ENCODE peak calls at places on chromosome 13, in four cellular contexts. One of them, this sample, is unnamed.

GRCh38 chr13:101785858-101786257 is 333.4 kb downstream of the ITGBL1 start:
- DNase-seq in WTC11: peak
- DNase-seq in A549: peak
- DNase-seq in K562: no peak
- DNase-seq in this sample: peak

GRCh38 chr13:30404207-30404606 is 18.1 kb upstream of the UBE2L5 start:
- DNase-seq in K562: no peak
- DNase-seq in A549: no peak
- DNase-seq in WTC11: no peak
- DNase-seq in this sample: no peak

GRCh38 chr13:41952749-41953148 is 8.2 kb downstream of the VWA8 start:
- DNase-seq in WTC11: no peak
- DNase-seq in A549: no peak
- DNase-seq in K562: no peak
- DNase-seq in this sample: no peak

GRCh38 chr13:33764716-33765115 is 53.2 kb upstream of the RFC3 start:
- DNase-seq in K562: no peak
- DNase-seq in WTC11: no peak
- DNase-seq in A549: no peak
- DNase-seq in this sample: no peak

GRCh38 chr13:97340399-97340798 is 93.6 kb upstream of the RAP2A start:
- DNase-seq in K562: no peak
- DNase-seq in WTC11: no peak
- DNase-seq in A549: no peak
- DNase-seq in this sample: no peak

GRCh38 chr13:95756072-95756471 is 79.1 kb downstream of the DNAJC3 start:
- DNase-seq in K562: peak
- DNase-seq in WTC11: no peak
- DNase-seq in A549: no peak
- DNase-seq in this sample: no peak

GRCh38 chr13:109145631-109146030 is 516.2 kb downstream of the MYO16 start:
- DNase-seq in K562: peak
- DNase-seq in WTC11: no peak
- DNase-seq in A549: peak
- DNase-seq in this sample: peak

GRCh38 chr13:79401259-79402071 is 4.6 kb downstream of the RBM26 start:
- DNase-seq in A549: no peak
- DNase-seq in WTC11: no peak
- DNase-seq in K562: no peak
- DNase-seq in this sample: no peak

GRCh38 chr13:112764028-112764427 is 74.2 kb downstream of the ATP11A start:
- DNase-seq in WTC11: no peak
- DNase-seq in A549: no peak
- DNase-seq in K562: no peak
- DNase-seq in this sample: no peak

GRCh38 chr13:113117335-113117872 is 5.2 kb upstream of the F10 start:
- DNase-seq in A549: no peak
- DNase-seq in K562: no peak
- DNase-seq in WTC11: no peak
- DNase-seq in this sample: no peak

GRCh38 chr13:62512194-62513141 is 1096.8 kb upstream of the PCDH20 start:
- DNase-seq in A549: peak
- DNase-seq in WTC11: peak
- DNase-seq in K562: peak
- DNase-seq in this sample: peak

GRCh38 chr13:61777902-61778301 is 362.3 kb upstream of the PCDH20 start:
- DNase-seq in A549: no peak
- DNase-seq in K562: no peak
- DNase-seq in WTC11: no peak
- DNase-seq in this sample: no peak

GRCh38 chr13:31436478-31436877 is 236.7 kb downstream of the B3GLCT start:
- DNase-seq in K562: no peak
- DNase-seq in WTC11: no peak
- DNase-seq in A549: no peak
- DNase-seq in this sample: no peak

GRCh38 chr13:35600137-35600536 is 123.6 kb upstream of the MAB21L1 start:
- DNase-seq in WTC11: no peak
- DNase-seq in A549: no peak
- DNase-seq in K562: no peak
- DNase-seq in this sample: peak

GRCh38 chr13:23570931-23571330 is 719 bp downstream of the TNFRSF19 start:
- DNase-seq in A549: no peak
- DNase-seq in WTC11: no peak
- DNase-seq in K562: no peak
- DNase-seq in this sample: peak

GRCh38 chr13:112850273-112850672 is 118.7 kb upstream of the MCF2L start:
- DNase-seq in K562: no peak
- DNase-seq in A549: no peak
- DNase-seq in WTC11: no peak
- DNase-seq in this sample: no peak

GRCh38 chr13:36674337-36675212 is 755 bp downstream of the SERTM1 start:
- DNase-seq in WTC11: peak
- DNase-seq in A549: no peak
- DNase-seq in K562: no peak
- DNase-seq in this sample: no peak

GRCh38 chr13:19181621-19182485 is at the start of gene TUBA3C:
- DNase-seq in WTC11: no peak
- DNase-seq in A549: no peak
- DNase-seq in K562: peak
- DNase-seq in this sample: no peak

GRCh38 chr13:108096301-108096700 is 119.0 kb downstream of the LIG4 start:
- DNase-seq in K562: no peak
- DNase-seq in A549: no peak
- DNase-seq in WTC11: no peak
- DNase-seq in this sample: peak

GRCh38 chr13:35930665-35931631 is 200.2 kb downstream of the DCLK1 start:
- DNase-seq in WTC11: no peak
- DNase-seq in K562: no peak
- DNase-seq in A549: peak
- DNase-seq in this sample: no peak

GRCh38 chr13:48437381-48437780 is 24.5 kb upstream of the LPAR6 start:
- DNase-seq in K562: no peak
- DNase-seq in WTC11: no peak
- DNase-seq in A549: no peak
- DNase-seq in this sample: no peak

GRCh38 chr13:50911937-50912624 is 2.5 kb downstream of the RNASEH2B start:
- DNase-seq in A549: peak
- DNase-seq in WTC11: peak
- DNase-seq in K562: peak
- DNase-seq in this sample: peak

GRCh38 chr13:59776924-59777690 is 386.6 kb downstream of the DIAPH3 start:
- DNase-seq in WTC11: no peak
- DNase-seq in A549: no peak
- DNase-seq in K562: no peak
- DNase-seq in this sample: no peak

GRCh38 chr13:40665754-40666057 is 735 bp downstream of the FOXO1 start:
- DNase-seq in A549: no peak
- DNase-seq in WTC11: peak
- DNase-seq in K562: peak
- DNase-seq in this sample: no peak

GRCh38 chr13:50131998-50132936 is 117.0 kb downstream of the KCNRG start:
- DNase-seq in A549: no peak
- DNase-seq in WTC11: peak
- DNase-seq in K562: no peak
- DNase-seq in this sample: no peak

GRCh38 chr13:33927315-33927714 is 109.4 kb downstream of the RFC3 start:
- DNase-seq in K562: no peak
- DNase-seq in WTC11: no peak
- DNase-seq in A549: peak
- DNase-seq in this sample: no peak

GRCh38 chr13:27374650-27375049 is 49.8 kb upstream of the GTF3A start:
- DNase-seq in A549: peak
- DNase-seq in K562: peak
- DNase-seq in WTC11: peak
- DNase-seq in this sample: peak
- TF ChIP-seq NR3C1 in A549: no peak
- TF ChIP-seq NR3C1 in K562: no peak
- TF ChIP-seq NR3C1 in WTC11: no peak
- TF ChIP-seq NR3C1 in this sample: no peak

GRCh38 chr13:45119469-45119989 is 781 bp upstream of the GTF2F2 start:
- DNase-seq in K562: peak
- DNase-seq in A549: no peak
- DNase-seq in WTC11: no peak
- DNase-seq in this sample: no peak
- TF ChIP-seq NR3C1 in K562: no peak
- TF ChIP-seq NR3C1 in A549: no peak
- TF ChIP-seq NR3C1 in WTC11: no peak
- TF ChIP-seq NR3C1 in this sample: no peak

DNA sequence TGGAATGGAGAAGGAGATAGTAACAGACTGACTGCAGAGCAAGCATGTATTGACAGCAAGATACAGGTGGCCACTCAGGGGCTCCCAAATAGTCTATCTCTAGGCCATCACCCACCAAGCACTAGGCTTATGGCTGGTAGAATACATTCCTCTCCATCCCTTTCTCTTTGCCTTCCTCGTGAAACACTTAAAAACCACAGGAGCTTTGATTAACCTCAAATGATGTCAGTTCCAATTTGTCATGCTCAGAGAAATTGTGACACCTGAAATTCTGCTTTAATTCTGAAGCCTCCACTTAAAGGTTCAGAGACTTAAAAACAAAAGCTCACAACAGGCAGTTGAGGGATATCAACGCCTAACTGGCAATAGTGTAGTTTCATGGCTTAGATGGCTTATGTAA is 17.2 kb downstream of the ENOX1 start:
- DNase-seq in K562: no peak
- DNase-seq in WTC11: no peak
- DNase-seq in A549: no peak
- DNase-seq in this sample: no peak
- TF ChIP-seq NR3C1 in K562: no peak
- TF ChIP-seq NR3C1 in WTC11: no peak
- TF ChIP-seq NR3C1 in A549: no peak
- TF ChIP-seq NR3C1 in this sample: no peak

GRCh38 chr13:111337741-111338140 is 17.3 kb downstream of the TEX29 start:
- DNase-seq in K562: no peak
- DNase-seq in A549: no peak
- DNase-seq in WTC11: no peak
- DNase-seq in this sample: no peak
- TF ChIP-seq NR3C1 in K562: no peak
- TF ChIP-seq NR3C1 in A549: no peak
- TF ChIP-seq NR3C1 in WTC11: no peak
- TF ChIP-seq NR3C1 in this sample: no peak

DNA sequence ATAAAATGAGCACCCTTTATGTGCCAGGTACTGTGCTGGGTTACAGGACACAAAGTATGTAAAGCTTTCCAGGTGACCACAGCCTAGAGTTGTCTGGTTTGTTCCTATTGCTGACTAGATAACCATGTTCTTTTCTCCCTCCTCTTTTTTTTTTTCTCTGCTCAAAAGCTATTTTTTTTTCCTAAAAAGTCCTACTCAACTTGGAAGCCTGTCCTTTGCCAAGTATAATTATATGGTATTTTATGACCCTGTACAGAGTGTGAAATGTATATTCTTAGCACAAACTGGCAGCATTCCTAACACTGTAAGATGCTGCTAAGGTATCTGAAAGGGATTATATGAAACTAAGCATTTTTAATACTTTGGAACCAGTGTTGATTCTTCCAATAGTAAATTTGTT is 171.0 kb downstream of the GPC6 start:
- DNase-seq in K562: no peak
- DNase-seq in A549: no peak
- DNase-seq in WTC11: no peak
- DNase-seq in this sample: no peak
- TF ChIP-seq NR3C1 in K562: no peak
- TF ChIP-seq NR3C1 in A549: no peak
- TF ChIP-seq NR3C1 in WTC11: no peak
- TF ChIP-seq NR3C1 in this sample: no peak

DNA sequence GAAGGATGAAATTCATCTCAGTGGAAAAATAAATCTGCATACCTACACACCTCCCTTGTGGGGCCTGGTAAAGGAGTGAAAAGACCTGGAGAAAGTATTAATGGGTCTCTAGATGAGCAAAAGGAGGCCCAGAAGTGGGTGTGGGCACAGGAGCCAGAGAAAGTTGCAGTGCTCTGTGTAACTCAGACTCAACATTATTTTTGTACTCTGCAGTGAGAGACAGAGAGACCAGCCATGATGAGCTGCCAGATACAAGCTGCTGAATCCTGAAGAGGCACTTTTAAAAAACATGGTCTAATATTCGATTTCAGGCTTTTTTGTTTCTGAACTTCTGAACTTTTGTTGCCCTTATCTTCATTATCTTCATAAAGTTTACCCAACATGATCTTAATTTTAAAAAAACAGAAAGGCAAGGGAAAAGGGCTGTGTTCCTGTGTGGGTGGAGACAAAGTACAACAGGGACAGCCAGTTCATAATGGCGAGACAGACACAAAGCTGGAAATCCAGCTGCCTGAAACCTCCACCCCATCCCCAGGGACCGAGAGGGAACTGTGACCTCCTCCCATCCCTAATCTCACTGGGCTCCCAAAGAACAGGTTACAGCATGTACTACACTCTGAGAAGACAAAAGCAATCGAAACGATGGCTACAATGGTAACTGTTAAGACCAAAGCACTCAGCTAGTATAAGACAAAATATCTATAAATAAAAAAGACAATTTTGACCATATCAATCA is 77.2 kb downstream of the KLF12 start:
- DNase-seq in WTC11: no peak
- DNase-seq in K562: no peak
- DNase-seq in A549: no peak
- DNase-seq in this sample: no peak
- TF ChIP-seq NR3C1 in WTC11: no peak
- TF ChIP-seq NR3C1 in K562: no peak
- TF ChIP-seq NR3C1 in A549: no peak
- TF ChIP-seq NR3C1 in this sample: no peak

GRCh38 chr13:81326913-81327312 is 986.0 kb upstream of the SPRY2 start:
- DNase-seq in A549: no peak
- DNase-seq in WTC11: no peak
- DNase-seq in K562: no peak
- DNase-seq in this sample: no peak
- TF ChIP-seq NR3C1 in A549: no peak
- TF ChIP-seq NR3C1 in WTC11: no peak
- TF ChIP-seq NR3C1 in K562: no peak
- TF ChIP-seq NR3C1 in this sample: no peak

DNA sequence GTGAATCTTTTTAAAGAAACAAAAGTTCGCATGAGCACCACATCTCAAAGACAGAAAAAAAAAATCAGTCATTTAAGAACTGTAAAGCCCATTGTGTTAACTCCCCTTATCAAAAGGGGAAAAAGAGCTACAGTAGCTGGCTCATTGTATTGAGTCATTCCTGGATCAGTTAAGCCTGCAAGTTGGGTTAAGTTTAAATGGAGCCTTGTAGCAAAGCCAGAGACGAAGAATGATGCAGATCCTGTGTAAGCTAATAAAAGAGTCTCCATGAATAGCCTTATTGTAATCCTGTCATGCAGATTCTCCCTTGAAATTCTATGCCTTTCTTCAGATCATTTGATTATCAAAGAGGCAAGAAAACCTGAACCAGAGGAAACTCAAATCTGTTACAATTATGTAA is 83.8 kb downstream of the CRYL1 start:
- DNase-seq in K562: no peak
- DNase-seq in A549: no peak
- DNase-seq in WTC11: no peak
- DNase-seq in this sample: no peak
- TF ChIP-seq NR3C1 in K562: no peak
- TF ChIP-seq NR3C1 in A549: no peak
- TF ChIP-seq NR3C1 in WTC11: no peak
- TF ChIP-seq NR3C1 in this sample: no peak